ENCODE peak calls at places on chromosome 19, in nine cellular contexts. L, Q, U, F, K, V, M, E and C are unnamed samples.

GRCh38 chr19:51259348-51260245 is 8.7 kb downstream of the SIGLECL1 start:
- DNase-seq in L (no peak), Q (no peak), U (no peak), F (no peak), K (no peak), V (no peak), M (peak; percentile 27), E (no peak), C (no peak)

GRCh38 chr19:8445488-8446001 is 770 bp downstream of the HNRNPM start:
- DNase-seq in L (peak; percentile 83), Q (no peak), U (peak; percentile 82), F (peak; percentile 37), K (peak; percentile 81), V (no peak), M (peak; percentile 69), E (peak; percentile 61), C (no peak)

GRCh38 chr19:13959962-13960862 is 7.9 kb downstream of the DCAF15 start:
- DNase-seq in L (no peak), Q (no peak), U (no peak), F (no peak), K (no peak), V (no peak), M (no peak), E (no peak), C (no peak)

GRCh38 chr19:2529473-2529918 is 53.6 kb downstream of the GADD45B start:
- DNase-seq in L (no peak), Q (no peak), U (no peak), F (no peak), K (no peak), V (peak; percentile 81), M (no peak), E (peak; percentile 42), C (peak; percentile 84)

GRCh38 chr19:13887529-13887928 is 10.6 kb downstream of the NANOS3 start:
- DNase-seq in L (no peak), Q (no peak), U (no peak), F (no peak), K (no peak), V (peak; percentile 54), M (no peak), E (no peak), C (no peak)

GRCh38 chr19:9847087-9847671 is 12.1 kb downstream of the PIN1 start:
- DNase-seq in L (no peak), Q (no peak), U (peak; percentile 78), F (no peak), K (no peak), V (peak; percentile 91), M (no peak), E (peak; percentile 28), C (peak; percentile 93)

GRCh38 chr19:40601061-40601973 is at the start of gene LTBP4:
- DNase-seq in L (peak; percentile 81), Q (no peak), U (peak; percentile 88), F (peak; percentile 14), K (no peak), V (no peak), M (peak; percentile 70), E (peak; percentile 70), C (no peak)

GRCh38 chr19:16649734-16650133 is 10.2 kb downstream of the SMIM7 start:
- DNase-seq in L (no peak), Q (no peak), U (no peak), F (no peak), K (no peak), V (no peak), M (no peak), E (no peak), C (no peak)

GRCh38 chr19:29560313-29561075 is 34.7 kb downstream of the VSTM2B start:
- DNase-seq in L (no peak), Q (no peak), U (peak; percentile 45), F (no peak), K (no peak), V (no peak), M (no peak), E (no peak), C (no peak)

GRCh38 chr19:34228347-34228746 is 26.0 kb upstream of the GARRE1 start:
- DNase-seq in L (no peak), Q (no peak), U (no peak), F (no peak), K (no peak), V (no peak), M (no peak), E (no peak), C (no peak)

GRCh38 chr19:35592226-35592625 is 6.3 kb downstream of the PMIS2 start:
- DNase-seq in L (no peak), Q (no peak), U (no peak), F (no peak), K (no peak), V (no peak), M (peak; percentile 66), E (no peak), C (no peak)

GRCh38 chr19:15555759-15556633 is 47.7 kb downstream of the CYP4F22 start:
- DNase-seq in L (peak; percentile 94), Q (peak; percentile 71), U (peak; percentile 93), F (peak; percentile 93), K (peak; percentile 94), V (peak; percentile 60), M (peak; percentile 86), E (peak; percentile 91), C (peak; percentile 66)

GRCh38 chr19:35468637-35469036 is 20.6 kb downstream of the FFAR2 start:
- DNase-seq in L (peak; percentile 74), Q (no peak), U (no peak), F (peak; percentile 61), K (peak; percentile 68), V (no peak), M (peak; percentile 64), E (peak; percentile 71), C (no peak)

GRCh38 chr19:35332817-35333216 is 3.8 kb downstream of the CD22 start:
- DNase-seq in L (no peak), Q (no peak), U (no peak), F (no peak), K (no peak), V (no peak), M (no peak), E (no peak), C (no peak)

DNA sequence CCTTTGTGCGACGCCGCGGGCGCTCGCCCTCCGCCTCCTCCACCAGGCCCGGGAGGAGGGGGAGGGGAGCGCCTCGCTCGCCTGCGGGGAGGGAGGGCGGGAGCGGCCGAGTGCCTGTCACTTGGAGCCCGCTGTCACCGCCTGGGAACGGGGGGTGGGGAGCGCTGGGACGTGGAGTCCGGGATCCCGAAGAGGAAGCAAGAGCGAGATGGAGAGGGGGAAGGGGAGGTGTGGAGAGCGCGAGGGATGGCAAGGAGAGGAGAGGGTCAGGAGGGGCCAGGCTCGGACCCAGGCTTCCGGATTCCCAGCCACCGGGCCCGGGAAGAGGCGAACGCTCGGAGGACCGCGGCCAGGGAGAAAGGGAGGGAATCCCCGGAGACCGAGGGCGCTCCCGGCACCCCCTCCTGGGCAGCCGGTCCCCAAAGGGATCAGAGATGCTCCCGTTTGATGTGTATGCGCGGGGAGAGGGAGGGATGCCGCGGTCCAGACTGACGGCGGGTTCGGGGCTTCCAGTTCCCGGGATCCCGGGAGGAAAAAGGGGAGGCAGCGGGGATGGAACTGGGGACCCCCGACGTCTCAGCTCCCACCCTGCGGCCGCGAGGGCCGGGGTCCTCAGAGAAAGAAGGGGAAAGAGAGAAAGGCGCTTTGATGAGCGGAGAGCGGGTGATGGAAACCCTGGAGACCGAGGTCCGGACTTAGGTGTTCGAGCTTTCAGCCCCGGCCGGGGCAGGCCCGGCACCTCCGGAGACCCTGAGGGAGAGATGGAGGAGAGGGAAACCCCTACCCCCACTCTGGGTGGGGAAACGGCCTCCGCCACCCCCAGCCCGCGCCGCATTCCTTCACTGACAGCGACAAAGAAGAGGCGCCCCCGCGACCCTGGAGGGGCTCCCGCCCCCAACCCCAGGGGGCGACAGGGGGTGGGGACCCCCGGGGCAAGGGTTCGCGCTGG is 4.7 kb upstream of the DPF1 start:
- DNase-seq in L (no peak), Q (no peak), U (no peak), F (no peak), K (no peak), V (no peak), M (peak; percentile 71), E (no peak), C (no peak)
- H3K4me3 ChIP-seq in L (no peak overlapping the region), Q (peak overlapping the region; percentile 9), U (peak overlapping the region; percentile 16), F (peak overlapping the region; percentile 55), K (no peak overlapping the region), V (peak overlapping the region; percentile 60), M (peak overlapping the region; percentile 56), E (peak overlapping the region; percentile 17), C (peak overlapping the region; percentile 52)

GRCh38 chr19:11451942-11452813 is 16.7 kb downstream of the PRKCSH start:
- DNase-seq in L (no peak), Q (no peak), U (no peak), F (no peak), K (no peak), V (no peak), M (no peak), E (no peak), C (no peak)
- TF ChIP-seq CTCF in L (no peak), Q (no peak), U (no peak), F (peak; percentile 12), K (no peak), V (no peak), M (peak; percentile 25), E (no peak), C (no peak)

DNA sequence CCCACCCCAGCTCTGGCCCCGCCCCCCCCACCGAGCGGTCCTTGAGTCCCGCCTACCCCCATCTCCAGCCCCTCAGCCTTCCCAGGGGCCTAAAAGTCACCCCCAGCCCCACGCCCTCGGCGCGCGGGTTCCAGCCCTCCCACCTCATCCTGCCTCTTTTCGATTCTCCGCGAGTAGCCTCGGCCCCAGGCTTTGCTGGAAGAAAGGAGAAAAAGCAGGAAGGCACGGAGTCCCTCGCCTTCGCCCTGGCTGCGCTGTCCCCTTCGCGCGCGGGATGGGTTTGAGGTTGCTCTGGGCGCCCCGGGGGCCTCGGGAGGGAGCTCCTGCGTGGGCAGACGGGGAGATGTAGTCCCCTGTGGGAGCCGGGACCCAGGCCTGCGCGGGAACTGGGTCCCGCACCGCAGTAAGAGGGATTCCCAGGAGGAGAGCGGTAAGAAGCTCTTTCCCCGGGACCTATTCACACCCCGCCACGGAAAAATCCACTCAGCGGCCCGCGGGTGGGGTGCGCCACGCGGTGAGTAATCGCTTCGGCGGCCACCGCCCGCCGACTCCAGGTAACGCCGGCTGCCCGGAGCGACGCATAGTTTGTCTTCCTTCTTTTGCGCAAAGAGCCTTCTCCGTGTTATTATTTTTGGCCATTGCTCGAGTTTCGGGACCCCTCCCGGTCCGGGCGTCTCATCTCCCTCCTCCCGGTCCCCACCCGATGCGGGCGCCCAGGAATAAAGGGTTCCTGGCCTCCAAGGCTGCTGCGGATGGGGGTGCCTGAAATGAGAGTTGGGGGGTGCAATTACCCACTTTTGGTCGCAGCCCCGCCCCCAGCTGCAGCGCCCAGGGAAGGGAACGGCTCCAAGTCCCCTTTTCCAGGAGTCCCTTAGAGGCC is 863 bp upstream of the CRLF1 start:
- DNase-seq in L (no peak), Q (no peak), U (no peak), F (no peak), K (no peak), V (no peak), M (no peak), E (no peak), C (no peak)
- H3K4me3 ChIP-seq in L (peak overlapping the region; percentile 2), Q (peak overlapping the region; percentile 49), U (peak overlapping the region; percentile 52), F (no peak overlapping the region), K (no peak overlapping the region), V (peak overlapping the region; percentile 45), M (no peak overlapping the region), E (peak overlapping the region; percentile 20), C (no peak overlapping the region)

GRCh38 chr19:55314396-55314795 is 10.7 kb downstream of the TMEM150B start:
- DNase-seq in L (no peak), Q (no peak), U (no peak), F (no peak), K (no peak), V (no peak), M (no peak), E (no peak), C (no peak)
- TF ChIP-seq CTCF in L (no peak), Q (no peak), U (no peak), F (no peak), K (no peak), V (no peak), M (no peak), E (no peak), C (no peak)